ENCODE peak calls at places on chromosome X, in ten cellular contexts. R is ovary, N is MM.1S, E is body of pancreas, T is endodermal cell, C is lung, V is fibroblast of pulmonary artery, M is dorsolateral prefrontal cortex, B is iPS DF 6.9, K is adipocyte. F is an unnamed sample.

GRCh38 chrX:68299923-68300322 is 133.4 kb downstream of the OPHN1 start:
- DNase-seq in T (no peak), C (no peak), V (no peak), K (peak; percentile 28), E (no peak), N (no peak), B (no peak), R (no peak), M (no peak), F (no peak)

GRCh38 chrX:50697691-50698090 is 116.3 kb downstream of the SHROOM4 start:
- DNase-seq in C (no peak), M (no peak), V (peak; percentile 80), T (no peak), B (no peak), K (peak; percentile 74), N (no peak), R (no peak), E (no peak), F (no peak)

GRCh38 chrX:44261286-44261685 is 82.2 kb downstream of the EFHC2 start:
- DNase-seq in N (no peak), V (no peak), R (no peak), M (no peak), B (no peak), K (no peak), T (no peak), C (no peak), E (no peak), F (no peak)

GRCh38 chrX:8201896-8202331 is 30.8 kb upstream of the VCX2 start:
- DNase-seq in T (no peak), C (no peak), R (peak; percentile 16), B (no peak), E (no peak), N (no peak), V (peak; percentile 18), K (no peak), M (no peak), F (no peak)

GRCh38 chrX:15564981-15565579 is 35.7 kb downstream of the ACE2 start:
- DNase-seq in C (peak; percentile 66), K (peak; percentile 71), N (peak; percentile 21), E (peak; percentile 73), B (no peak), R (peak; percentile 34), V (peak; percentile 89), M (peak; percentile 5), T (peak; percentile 86), F (peak; percentile 5)

GRCh38 chrX:94831364-94831763 is 1157.4 kb downstream of the FAM133A start:
- DNase-seq in C (no peak), R (no peak), E (no peak), K (peak; percentile 38), T (no peak), B (no peak), M (no peak), V (peak; percentile 11), N (peak; percentile 31), F (peak; percentile 5)

GRCh38 chrX:136250191-136251041 is 784 bp downstream of the MAP7D3 start:
- DNase-seq in T (peak; percentile 56), K (peak; percentile 56), N (no peak), R (peak; percentile 29), M (no peak), B (no peak), E (no peak), V (no peak), C (no peak), F (no peak)

GRCh38 chrX:42691196-42691595 is 86.8 kb downstream of the PPP1R2C start:
- DNase-seq in T (no peak), C (no peak), E (no peak), N (no peak), K (no peak), M (no peak), B (no peak), R (no peak), V (no peak), F (no peak)

GRCh38 chrX:37871626-37872302 is 24.4 kb upstream of the DYNLT3 start:
- DNase-seq in B (no peak), K (peak; percentile 81), C (no peak), E (peak; percentile 3), N (no peak), T (no peak), M (no peak), V (peak; percentile 79), R (no peak), F (no peak)

GRCh38 chrX:150063138-150063518 is 124.8 kb upstream of the EOLA2 start:
- DNase-seq in R (no peak), M (no peak), B (no peak), V (no peak), N (no peak), C (no peak), K (no peak), E (no peak), T (no peak), F (no peak)

GRCh38 chrX:74450803-74451449 is 29.6 kb downstream of the SLC16A2 start:
- DNase-seq in C (no peak), B (no peak), N (no peak), K (peak; percentile 86), R (no peak), V (peak; percentile 90), M (no peak), E (peak; percentile 16), T (no peak), F (peak; percentile 24)

DNA sequence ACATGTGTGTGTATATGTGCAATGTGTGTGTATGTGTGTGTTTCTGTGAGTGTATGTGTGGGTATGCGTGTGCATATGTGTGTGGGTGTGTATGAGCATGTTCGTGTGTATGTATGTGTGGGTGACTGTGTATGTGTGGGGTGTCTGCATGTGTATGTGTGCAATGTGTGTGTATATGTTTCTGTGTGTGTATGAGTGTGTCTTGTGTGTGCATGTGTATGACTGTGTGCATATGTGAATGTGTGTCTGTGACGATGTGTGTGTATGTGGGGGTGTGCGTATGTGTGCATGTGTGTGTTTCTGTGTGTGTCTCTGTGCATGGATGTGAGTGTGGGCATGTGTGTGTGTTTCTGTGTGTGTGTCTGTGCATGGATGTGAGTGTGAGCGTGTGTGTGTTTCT is 4.2 kb upstream of the ATP2B3 start:
- DNase-seq in T (no peak), E (no peak), V (no peak), B (no peak), K (no peak), N (no peak), C (no peak), R (no peak), M (no peak), F (no peak)
- H3K4me3 ChIP-seq in T (no peak overlapping the region), E (no peak overlapping the region), V (no peak overlapping the region), B (no peak overlapping the region), K (no peak overlapping the region), N (no peak overlapping the region), C (no peak overlapping the region), R (no peak overlapping the region), M (no peak overlapping the region), F (no peak overlapping the region)

DNA sequence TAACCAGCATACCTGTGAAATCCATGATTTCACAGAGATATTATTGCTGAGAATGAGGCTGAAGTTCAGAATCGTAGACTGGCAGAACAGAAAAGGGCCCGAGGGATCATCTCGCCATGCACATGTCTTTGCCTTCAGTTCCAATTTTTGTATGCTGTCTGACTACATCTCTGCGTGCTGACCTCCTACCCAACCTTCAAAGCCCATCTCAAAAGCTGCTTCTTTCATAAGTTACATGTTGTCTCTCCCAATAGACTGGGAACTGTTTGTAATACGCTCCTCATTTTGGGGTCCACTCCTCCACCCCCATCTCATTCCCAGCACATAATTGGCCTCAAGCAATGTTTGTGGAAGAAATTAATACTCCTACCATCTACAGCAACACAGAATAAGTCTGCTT is 78.2 kb downstream of the RTL5 start:
- DNase-seq in V (no peak), T (no peak), C (no peak), B (no peak), M (no peak), R (no peak), E (no peak), N (no peak), K (no peak), F (no peak)
- H3K4me3 ChIP-seq in V (no peak overlapping the region), T (no peak overlapping the region), C (no peak overlapping the region), B (no peak overlapping the region), M (no peak overlapping the region), R (no peak overlapping the region), E (no peak overlapping the region), N (no peak overlapping the region), K (no peak overlapping the region), F (no peak overlapping the region)

GRCh38 chrX:108362026-108362425 is 76.2 kb downstream of the COL4A6 start:
- DNase-seq in R (no peak), T (no peak), C (no peak), E (no peak), V (no peak), N (no peak), B (no peak), M (no peak), K (no peak), F (no peak)

GRCh38 chrX:108361316-108361715 is 76.9 kb downstream of the COL4A6 start:
- DNase-seq in T (no peak), E (no peak), N (no peak), M (no peak), V (peak; percentile 7), C (no peak), K (no peak), R (no peak), B (no peak), F (no peak)

GRCh38 chrX:108366644-108367406 is 71.4 kb downstream of the COL4A6 start:
- DNase-seq in R (no peak), B (no peak), K (no peak), T (no peak), C (no peak), M (no peak), V (no peak), E (no peak), N (no peak), F (no peak)
- H3K4me3 ChIP-seq in R (no peak overlapping the region), B (no peak overlapping the region), K (no peak overlapping the region), T (no peak overlapping the region), C (no peak overlapping the region), M (no peak overlapping the region), V (no peak overlapping the region), E (no peak overlapping the region), N (no peak overlapping the region), F (no peak overlapping the region)

GRCh38 chrX:47621851-47622250 is 2.2 kb upstream of the SYN1 start:
- DNase-seq in N (no peak), T (no peak), K (no peak), B (no peak), E (no peak), M (no peak), V (no peak), R (no peak), C (no peak), F (no peak)

GRCh38 chrX:47625365-47625764 is 4.4 kb downstream of the CFP start:
- DNase-seq in N (no peak), C (no peak), E (no peak), B (no peak), M (no peak), T (no peak), K (no peak), R (no peak), V (no peak), F (no peak)

GRCh38 chrX:47619486-47620302 is at the start of gene SYN1:
- DNase-seq in V (peak; percentile 84), K (peak; percentile 78), T (peak; percentile 88), B (no peak), R (peak; percentile 86), M (peak; percentile 83), C (peak; percentile 71), E (peak; percentile 87), N (peak; percentile 76), F (peak; percentile 68)

GRCh38 chrX:47620303-47620685 is 637 bp upstream of the SYN1 start:
- DNase-seq in M (no peak), T (no peak), B (no peak), N (no peak), K (no peak), R (no peak), C (no peak), E (no peak), V (no peak), F (no peak)

GRCh38 chrX:47623540-47624027 is 3.9 kb upstream of the SYN1 start:
- DNase-seq in V (peak; percentile 82), T (peak; percentile 94), R (peak; percentile 54), C (no peak), B (peak; percentile 55), M (peak; percentile 84), E (peak; percentile 72), K (peak; percentile 75), N (peak; percentile 27), F (peak; percentile 77)
- H3K4me3 ChIP-seq in V (peak overlapping the region; percentile 39), T (peak overlapping the region; percentile 69), R (no peak overlapping the region), C (no peak overlapping the region), B (peak overlapping the region; percentile 10), M (peak overlapping the region; percentile 20), E (no peak overlapping the region), K (peak overlapping the region; percentile 64), N (peak overlapping the region; percentile 54), F (peak overlapping the region; percentile 56)

F was measured in Jurkat, Clone E6-1.